ENCODE peak calls at places on chromosomes 11 and 22, in five cellular contexts. H, F, R, U and O are unnamed samples.

GRCh38 chr11:101369835-101370234 is 214.0 kb downstream of the TRPC6 start:
- DNase-seq in H (no peak), F (no peak), R (no peak), U (no peak), O (no peak)

GRCh38 chr11:66475349-66476172 is 4.7 kb upstream of the DPP3 start:
- DNase-seq in H (no peak), F (no peak), R (no peak), U (no peak), O (no peak)

GRCh38 chr11:60332923-60333322 is 5.9 kb downstream of the MS4A6E start:
- DNase-seq in H (no peak), F (no peak), R (no peak), U (no peak), O (no peak)

GRCh38 chr22:34812631-34813030 is 253.3 kb upstream of the ISX start:
- DNase-seq in H (no peak), F (peak), R (peak), U (no peak), O (peak)

GRCh38 chr11:132427611-132428010 is 1057.2 kb downstream of the NTM start:
- DNase-seq in H (no peak), F (peak), R (peak), U (peak), O (no peak)

GRCh38 chr22:20441631-20442484 is 4.2 kb upstream of the SCARF2 start:
- DNase-seq in H (peak), F (peak), R (no peak), U (no peak), O (no peak)

GRCh38 chr22:21591695-21592094 is 24.2 kb downstream of the UBE2L3 start:
- DNase-seq in H (no peak), F (no peak), R (no peak), U (no peak), O (no peak)

GRCh38 chr11:57340228-57340627 is 2.1 kb downstream of the P2RX3 start:
- DNase-seq in H (no peak), F (peak), R (no peak), U (no peak), O (no peak)

GRCh38 chr11:850777-851762 is 8.4 kb downstream of the TSPAN4 start:
- DNase-seq in H (no peak), F (no peak), R (no peak), U (no peak), O (no peak)

GRCh38 chr11:134412508-134413333 is 679 bp upstream of the B3GAT1 start:
- DNase-seq in H (no peak), F (no peak), R (no peak), U (peak), O (no peak)

GRCh38 chr11:124481365-124482323 is 36.1 kb upstream of the OR8B8 start:
- DNase-seq in H (no peak), F (peak), R (peak), U (peak), O (no peak)

GRCh38 chr11:67543585-67543984 is 20.3 kb upstream of the CABP2 start:
- DNase-seq in H (no peak), F (no peak), R (no peak), U (no peak), O (no peak)

GRCh38 chr22:46619830-46620501 is at the start of gene GRAMD4:
- DNase-seq in H (no peak), F (no peak), R (peak), U (no peak), O (no peak)

GRCh38 chr22:48746789-48747425 is 1080.8 kb downstream of the BRD1 start:
- DNase-seq in H (no peak), F (no peak), R (no peak), U (no peak), O (no peak)

GRCh38 chr11:67648140-67648795 is 2.3 kb downstream of the ACY3 start:
- DNase-seq in H (no peak), F (no peak), R (no peak), U (no peak), O (no peak)

GRCh38 chr11:31706357-31706756 is 104.8 kb downstream of the PAX6 start:
- DNase-seq in H (no peak), F (no peak), R (no peak), U (no peak), O (no peak)

GRCh38 chr11:111944139-111944538 is 7.0 kb downstream of the DIXDC1 start:
- DNase-seq in H (no peak), F (peak), R (peak), U (no peak), O (peak)

GRCh38 chr11:21460082-21460481 is 732.8 kb upstream of the ANO5 start:
- DNase-seq in H (no peak), F (no peak), R (no peak), U (no peak), O (no peak)

GRCh38 chr11:1106387-1106786 is 31.7 kb downstream of the MUC2 start:
- DNase-seq in H (no peak), F (no peak), R (no peak), U (no peak), O (no peak)

GRCh38 chr11:72015511-72016061 is 16.9 kb downstream of the IL18BP start:
- DNase-seq in H (no peak), F (no peak), R (no peak), U (peak), O (no peak)

GRCh38 chr11:122755409-122755808 is 82.9 kb upstream of the CRTAM start:
- DNase-seq in H (no peak), F (no peak), R (no peak), U (no peak), O (no peak)

GRCh38 chr11:73401924-73402833 is 26.0 kb downstream of the RELT start:
- DNase-seq in H (no peak), F (no peak), R (no peak), U (no peak), O (no peak)